ENCODE peak calls at places on chromosomes 11 and 22, in five cellular contexts. One of them, this sample, is unnamed.

GRCh38 chr11:34647131-34647530 is 26.2 kb downstream of the EHF start:
- DNase-seq in NCI-H446 treated with DMSO at 0.1 percent for 48 hours: no peak
- DNase-seq in H4: no peak
- DNase-seq in epithelial cell of prostate: no peak
- DNase-seq in neural crest cell: no peak
- DNase-seq in this sample: no peak

GRCh38 chr11:6438979-6439571 is 1.7 kb downstream of the HPX start:
- DNase-seq in epithelial cell of prostate: peak; percentile 20
- DNase-seq in H4: peak; percentile 51
- DNase-seq in NCI-H446 treated with DMSO at 0.1 percent for 48 hours: peak; percentile 38
- DNase-seq in neural crest cell: peak; percentile 29
- DNase-seq in this sample: no peak

GRCh38 chr22:22810471-22810870 is 77.1 kb upstream of the IGLL5 start:
- DNase-seq in NCI-H446 treated with DMSO at 0.1 percent for 48 hours: no peak
- DNase-seq in H4: no peak
- DNase-seq in epithelial cell of prostate: no peak
- DNase-seq in neural crest cell: no peak
- DNase-seq in this sample: no peak

GRCh38 chr11:111069076-111069475 is 176.4 kb upstream of the POU2AF2 start:
- DNase-seq in neural crest cell: no peak
- DNase-seq in H4: peak; percentile 58
- DNase-seq in NCI-H446 treated with DMSO at 0.1 percent for 48 hours: no peak
- DNase-seq in epithelial cell of prostate: no peak
- DNase-seq in this sample: no peak

GRCh38 chr11:64239662-64240466 is 1.0 kb upstream of the FKBP2 start:
- DNase-seq in NCI-H446 treated with DMSO at 0.1 percent for 48 hours: no peak
- DNase-seq in epithelial cell of prostate: no peak
- DNase-seq in H4: no peak
- DNase-seq in neural crest cell: no peak
- DNase-seq in this sample: peak; percentile 25

GRCh38 chr11:14445542-14446530 is 53.8 kb downstream of the COPB1 start:
- DNase-seq in NCI-H446 treated with DMSO at 0.1 percent for 48 hours: no peak
- DNase-seq in epithelial cell of prostate: no peak
- DNase-seq in neural crest cell: no peak
- DNase-seq in H4: no peak
- DNase-seq in this sample: no peak

GRCh38 chr11:13339196-13340153 is 61.9 kb downstream of the BMAL1 start:
- DNase-seq in H4: peak; percentile 96
- DNase-seq in epithelial cell of prostate: peak; percentile 64
- DNase-seq in NCI-H446 treated with DMSO at 0.1 percent for 48 hours: no peak
- DNase-seq in neural crest cell: no peak
- DNase-seq in this sample: no peak

GRCh38 chr11:107733518-107733917 is 21.7 kb upstream of the SLN start:
- DNase-seq in NCI-H446 treated with DMSO at 0.1 percent for 48 hours: no peak
- DNase-seq in neural crest cell: no peak
- DNase-seq in H4: no peak
- DNase-seq in epithelial cell of prostate: no peak
- DNase-seq in this sample: no peak

GRCh38 chr11:70788247-70789022 is 390.1 kb downstream of the CTTN start:
- DNase-seq in epithelial cell of prostate: peak; percentile 33
- DNase-seq in NCI-H446 treated with DMSO at 0.1 percent for 48 hours: no peak
- DNase-seq in H4: peak; percentile 76
- DNase-seq in neural crest cell: no peak
- DNase-seq in this sample: no peak

GRCh38 chr11:31779268-31779879 is 31.7 kb downstream of the PAX6 start:
- DNase-seq in H4: no peak
- DNase-seq in NCI-H446 treated with DMSO at 0.1 percent for 48 hours: peak; percentile 85
- DNase-seq in epithelial cell of prostate: no peak
- DNase-seq in neural crest cell: no peak
- DNase-seq in this sample: no peak

GRCh38 chr11:69437001-69437875 is 44.2 kb upstream of the LINC01488 start:
- DNase-seq in neural crest cell: no peak
- DNase-seq in H4: peak; percentile 48
- DNase-seq in epithelial cell of prostate: no peak
- DNase-seq in NCI-H446 treated with DMSO at 0.1 percent for 48 hours: no peak
- DNase-seq in this sample: no peak

GRCh38 chr11:69540118-69541000 is 58.9 kb downstream of the LINC01488 start:
- DNase-seq in H4: no peak
- DNase-seq in neural crest cell: no peak
- DNase-seq in epithelial cell of prostate: no peak
- DNase-seq in NCI-H446 treated with DMSO at 0.1 percent for 48 hours: no peak
- DNase-seq in this sample: peak; percentile 69

GRCh38 chr11:76946223-76946622 is 85.5 kb downstream of the ACER3 start:
- DNase-seq in NCI-H446 treated with DMSO at 0.1 percent for 48 hours: no peak
- DNase-seq in neural crest cell: no peak
- DNase-seq in H4: no peak
- DNase-seq in epithelial cell of prostate: no peak
- DNase-seq in this sample: no peak

GRCh38 chr11:116078101-116078561 is 573.9 kb upstream of the CADM1 start:
- DNase-seq in neural crest cell: peak; percentile 22
- DNase-seq in H4: peak; percentile 21
- DNase-seq in epithelial cell of prostate: no peak
- DNase-seq in NCI-H446 treated with DMSO at 0.1 percent for 48 hours: no peak
- DNase-seq in this sample: no peak

GRCh38 chr11:14358729-14359439 is at the start of gene RRAS2:
- DNase-seq in epithelial cell of prostate: no peak
- DNase-seq in H4: peak; percentile 60
- DNase-seq in neural crest cell: peak; percentile 65
- DNase-seq in NCI-H446 treated with DMSO at 0.1 percent for 48 hours: peak; percentile 36
- DNase-seq in this sample: peak; percentile 88

GRCh38 chr11:83151274-83151977 is 5.5 kb upstream of the PCF11 start:
- DNase-seq in neural crest cell: no peak
- DNase-seq in epithelial cell of prostate: no peak
- DNase-seq in H4: no peak
- DNase-seq in NCI-H446 treated with DMSO at 0.1 percent for 48 hours: no peak
- DNase-seq in this sample: no peak

GRCh38 chr11:93216511-93217121 is 18.8 kb upstream of the SLC36A4 start:
- DNase-seq in neural crest cell: no peak
- DNase-seq in H4: no peak
- DNase-seq in epithelial cell of prostate: no peak
- DNase-seq in NCI-H446 treated with DMSO at 0.1 percent for 48 hours: no peak
- DNase-seq in this sample: no peak

GRCh38 chr11:35907648-35908431 is 36.0 kb upstream of the LDLRAD3 start:
- DNase-seq in epithelial cell of prostate: no peak
- DNase-seq in neural crest cell: no peak
- DNase-seq in NCI-H446 treated with DMSO at 0.1 percent for 48 hours: no peak
- DNase-seq in H4: peak; percentile 40
- DNase-seq in this sample: no peak

GRCh38 chr22:19287076-19287724 is 4.3 kb downstream of the CLTCL1 start:
- DNase-seq in epithelial cell of prostate: peak; percentile 87
- DNase-seq in neural crest cell: no peak
- DNase-seq in NCI-H446 treated with DMSO at 0.1 percent for 48 hours: peak; percentile 44
- DNase-seq in H4: no peak
- DNase-seq in this sample: no peak

GRCh38 chr11:113663567-113663966 is 42.5 kb downstream of the TMPRSS5 start:
- DNase-seq in H4: peak; percentile 35
- DNase-seq in neural crest cell: no peak
- DNase-seq in NCI-H446 treated with DMSO at 0.1 percent for 48 hours: no peak
- DNase-seq in epithelial cell of prostate: no peak
- DNase-seq in this sample: no peak

GRCh38 chr22:19912236-19912999 is 29.2 kb upstream of the COMT start:
- DNase-seq in H4: no peak
- DNase-seq in NCI-H446 treated with DMSO at 0.1 percent for 48 hours: no peak
- DNase-seq in epithelial cell of prostate: no peak
- DNase-seq in neural crest cell: no peak
- DNase-seq in this sample: no peak

GRCh38 chr11:104323841-104324240 is 159.9 kb upstream of the PDGFD start:
- DNase-seq in NCI-H446 treated with DMSO at 0.1 percent for 48 hours: no peak
- DNase-seq in H4: no peak
- DNase-seq in epithelial cell of prostate: no peak
- DNase-seq in neural crest cell: no peak
- DNase-seq in this sample: no peak

GRCh38 chr22:19121631-19122142 is 525 bp downstream of the DGCR2 start:
- DNase-seq in epithelial cell of prostate: no peak
- DNase-seq in H4: no peak
- DNase-seq in neural crest cell: peak; percentile 29
- DNase-seq in NCI-H446 treated with DMSO at 0.1 percent for 48 hours: no peak
- DNase-seq in this sample: peak; percentile 75

GRCh38 chr11:127639916-127640315 is 639.3 kb upstream of the KIRREL3 start:
- DNase-seq in neural crest cell: no peak
- DNase-seq in NCI-H446 treated with DMSO at 0.1 percent for 48 hours: peak; percentile 24
- DNase-seq in H4: no peak
- DNase-seq in epithelial cell of prostate: no peak
- DNase-seq in this sample: no peak

GRCh38 chr11:130918081-130918480 is 1.8 kb upstream of the SNX19 start:
- DNase-seq in epithelial cell of prostate: no peak
- DNase-seq in NCI-H446 treated with DMSO at 0.1 percent for 48 hours: no peak
- DNase-seq in neural crest cell: no peak
- DNase-seq in H4: no peak
- DNase-seq in this sample: no peak

GRCh38 chr22:48517039-48518030 is 1310.3 kb downstream of the BRD1 start:
- DNase-seq in H4: no peak
- DNase-seq in epithelial cell of prostate: no peak
- DNase-seq in neural crest cell: peak; percentile 68
- DNase-seq in NCI-H446 treated with DMSO at 0.1 percent for 48 hours: no peak
- DNase-seq in this sample: no peak

GRCh38 chr11:46521947-46522681 is 71.7 kb downstream of the AMBRA1 start:
- DNase-seq in NCI-H446 treated with DMSO at 0.1 percent for 48 hours: no peak
- DNase-seq in H4: no peak
- DNase-seq in epithelial cell of prostate: no peak
- DNase-seq in neural crest cell: no peak
- DNase-seq in this sample: no peak

GRCh38 chr22:50544746-50545253 is 899 bp upstream of the KLHDC7B start:
- DNase-seq in H4: no peak
- DNase-seq in NCI-H446 treated with DMSO at 0.1 percent for 48 hours: no peak
- DNase-seq in neural crest cell: no peak
- DNase-seq in epithelial cell of prostate: no peak
- DNase-seq in this sample: no peak

This sample was measured in left ventricle myocardium superior.